ENCODE peak calls at places on chromosome 12, in five cellular contexts. R, L, H, K and O are unnamed samples.
A peak's percentile ranks its signal among the peaks of the same experiment; 100 is the strongest.

GRCh38 chr12:10618338-10618987 is 5.1 kb upstream of the MAGOHB start:
- DNase-seq in K (peak; percentile 61), R (peak; percentile 45), H (peak; percentile 35), L (no peak), O (peak; percentile 47)

GRCh38 chr12:99059824-99060526 is 414.9 kb downstream of the APAF1 start:
- DNase-seq in H (peak; percentile 55), L (no peak), K (peak; percentile 6), R (no peak), O (peak; percentile 58)

GRCh38 chr12:65319680-65320193 is 41.3 kb downstream of the MSRB3 start:
- DNase-seq in K (no peak), L (no peak), R (no peak), H (peak; percentile 23), O (no peak)

GRCh38 chr12:123614531-123614930 is 12.6 kb downstream of the DDX55 start:
- DNase-seq in K (peak; percentile 54), R (no peak), L (no peak), H (peak; percentile 73), O (peak; percentile 30)

GRCh38 chr12:102900389-102900788 is 16.7 kb downstream of the PAH start:
- DNase-seq in K (no peak), L (no peak), H (no peak), R (no peak), O (no peak)

GRCh38 chr12:73991138-73991537 is 546.5 kb upstream of the ATXN7L3B start:
- DNase-seq in R (no peak), L (no peak), H (no peak), K (no peak), O (no peak)

GRCh38 chr12:41514050-41514449 is 325.9 kb downstream of the PDZRN4 start:
- DNase-seq in H (no peak), K (no peak), R (no peak), L (peak; percentile 50), O (no peak)

GRCh38 chr12:77696183-77696582 is 134.5 kb upstream of the NAV3 start:
- DNase-seq in K (no peak), H (no peak), L (no peak), R (no peak), O (no peak)

GRCh38 chr12:88063375-88063774 is 34.2 kb upstream of the C12orf50 start:
- DNase-seq in K (peak; percentile 23), R (peak; percentile 70), H (peak; percentile 7), L (no peak), O (peak; percentile 3)